ENCODE peak calls at places on chromosomes 12 and 14, in six cellular contexts. One of them, this sample, is unnamed. For H3K4me1, the result is how much of the 10 kb centered on the place peaks cover.

GRCh38 chr14:44701563-44702263 is 194.6 kb upstream of the FSCB start:
- DNase-seq in A549: no peak
- DNase-seq in uterus: no peak
- DNase-seq in testis: no peak
- DNase-seq in neural progenitor cell: peak
- DNase-seq in PC-3: peak
- DNase-seq in this sample: no peak

GRCh38 chr12:54370218-54370730 is 6.0 kb upstream of the GPR84 start:
- DNase-seq in A549: peak
- DNase-seq in uterus: peak
- DNase-seq in testis: peak
- DNase-seq in neural progenitor cell: peak
- DNase-seq in PC-3: peak
- DNase-seq in this sample: peak

GRCh38 chr14:58353516-58354299 is 42.0 kb upstream of the TOMM20L start:
- DNase-seq in A549: no peak
- DNase-seq in uterus: no peak
- DNase-seq in testis: no peak
- DNase-seq in neural progenitor cell: no peak
- DNase-seq in PC-3: no peak
- DNase-seq in this sample: peak

GRCh38 chr14:55084648-55085441 is 33.4 kb downstream of the MAPK1IP1L start:
- DNase-seq in A549: no peak
- DNase-seq in uterus: no peak
- DNase-seq in testis: no peak
- DNase-seq in neural progenitor cell: no peak
- DNase-seq in PC-3: no peak
- DNase-seq in this sample: peak

GRCh38 chr14:106185837-106186233 is 659.5 kb downstream of the TMEM121 start:
- DNase-seq in A549: no peak
- DNase-seq in uterus: no peak
- DNase-seq in testis: no peak
- DNase-seq in neural progenitor cell: no peak
- DNase-seq in PC-3: no peak
- DNase-seq in this sample: peak

GRCh38 chr12:91616401-91616800 is 433.8 kb upstream of the DCN start:
- DNase-seq in A549: no peak
- DNase-seq in uterus: no peak
- DNase-seq in testis: no peak
- DNase-seq in neural progenitor cell: no peak
- DNase-seq in PC-3: no peak
- DNase-seq in this sample: no peak

GRCh38 chr12:2355604-2356003 is 302.8 kb downstream of the CACNA1C start:
- DNase-seq in A549: no peak
- DNase-seq in uterus: no peak
- DNase-seq in testis: no peak
- DNase-seq in neural progenitor cell: no peak
- DNase-seq in PC-3: no peak
- DNase-seq in this sample: no peak

GRCh38 chr12:129607756-129608155 is 296.1 kb downstream of the TMEM132D start:
- DNase-seq in A549: no peak
- DNase-seq in uterus: no peak
- DNase-seq in testis: no peak
- DNase-seq in neural progenitor cell: no peak
- DNase-seq in PC-3: no peak
- DNase-seq in this sample: no peak

GRCh38 chr12:72729451-72730010 is 457.4 kb downstream of the TRHDE start:
- DNase-seq in A549: no peak
- DNase-seq in uterus: no peak
- DNase-seq in testis: no peak
- DNase-seq in neural progenitor cell: no peak
- DNase-seq in PC-3: no peak
- DNase-seq in this sample: no peak

GRCh38 chr14:95040723-95041476 is 116.4 kb downstream of the DICER1 start:
- DNase-seq in A549: no peak
- DNase-seq in uterus: peak
- DNase-seq in testis: no peak
- DNase-seq in neural progenitor cell: no peak
- DNase-seq in PC-3: no peak
- DNase-seq in this sample: no peak

GRCh38 chr12:125267114-125267513 is 201.9 kb downstream of the AACS start:
- DNase-seq in A549: no peak
- DNase-seq in uterus: no peak
- DNase-seq in testis: no peak
- DNase-seq in neural progenitor cell: no peak
- DNase-seq in PC-3: peak
- DNase-seq in this sample: no peak

GRCh38 chr12:50283924-50284236 is 560 bp upstream of the LIMA1 start:
- DNase-seq in A549: no peak
- DNase-seq in uterus: no peak
- DNase-seq in testis: no peak
- DNase-seq in neural progenitor cell: no peak
- DNase-seq in PC-3: no peak
- DNase-seq in this sample: no peak

GRCh38 chr12:132315951-132316350 is 13.4 kb downstream of the GALNT9 start:
- DNase-seq in A549: no peak
- DNase-seq in uterus: no peak
- DNase-seq in testis: no peak
- DNase-seq in neural progenitor cell: no peak
- DNase-seq in PC-3: no peak
- DNase-seq in this sample: no peak

GRCh38 chr12:32051511-32052299 is 54.9 kb upstream of the BICD1 start:
- DNase-seq in A549: peak
- DNase-seq in uterus: no peak
- DNase-seq in testis: no peak
- DNase-seq in neural progenitor cell: no peak
- DNase-seq in PC-3: peak
- DNase-seq in this sample: no peak

GRCh38 chr14:91835920-91836843 is 31.2 kb downstream of the TC2N start:
- DNase-seq in A549: peak
- DNase-seq in uterus: peak
- DNase-seq in testis: peak
- DNase-seq in neural progenitor cell: peak
- DNase-seq in PC-3: peak
- DNase-seq in this sample: peak

GRCh38 chr12:132065609-132066344 is 78.3 kb downstream of the DDX51 start:
- DNase-seq in A549: no peak
- DNase-seq in uterus: no peak
- DNase-seq in testis: no peak
- DNase-seq in neural progenitor cell: no peak
- DNase-seq in PC-3: no peak
- DNase-seq in this sample: no peak

GRCh38 chr12:12294215-12295005 is 27.6 kb upstream of the LRP6 start:
- DNase-seq in A549: no peak
- DNase-seq in uterus: peak
- DNase-seq in testis: no peak
- DNase-seq in neural progenitor cell: peak
- DNase-seq in PC-3: no peak
- DNase-seq in this sample: no peak

GRCh38 chr14:97218336-97218712 is 421.1 kb downstream of the VRK1 start:
- DNase-seq in A549: no peak
- DNase-seq in uterus: no peak
- DNase-seq in testis: no peak
- DNase-seq in neural progenitor cell: peak
- DNase-seq in PC-3: no peak
- DNase-seq in this sample: no peak

GRCh38 chr12:116196752-116197718 is 80.5 kb downstream of the MED13L start:
- DNase-seq in A549: no peak
- DNase-seq in uterus: no peak
- DNase-seq in testis: peak
- DNase-seq in neural progenitor cell: no peak
- DNase-seq in PC-3: no peak
- DNase-seq in this sample: peak

GRCh38 chr14:75025082-75025481 is 22.4 kb downstream of the EIF2B2 start:
- DNase-seq in A549: no peak
- DNase-seq in uterus: no peak
- DNase-seq in testis: no peak
- DNase-seq in neural progenitor cell: no peak
- DNase-seq in PC-3: peak
- DNase-seq in this sample: peak

GRCh38 chr14:68255697-68256178 is 436.2 kb downstream of the RAD51B start:
- DNase-seq in A549: no peak
- DNase-seq in uterus: no peak
- DNase-seq in testis: no peak
- DNase-seq in neural progenitor cell: no peak
- DNase-seq in PC-3: peak
- DNase-seq in this sample: no peak

GRCh38 chr12:103884316-103884715 is 43.3 kb upstream of the NT5DC3 start:
- DNase-seq in A549: no peak
- DNase-seq in uterus: no peak
- DNase-seq in testis: peak
- DNase-seq in neural progenitor cell: peak
- DNase-seq in PC-3: peak
- DNase-seq in this sample: no peak

GRCh38 chr14:50967104-50967503 is 22.8 kb upstream of the PYGL start:
- DNase-seq in A549: no peak
- DNase-seq in uterus: no peak
- DNase-seq in testis: no peak
- DNase-seq in neural progenitor cell: no peak
- DNase-seq in PC-3: no peak
- DNase-seq in this sample: no peak

GRCh38 chr12:152440-152839 is 61.5 kb downstream of the SLC6A12 start:
- DNase-seq in A549: no peak
- DNase-seq in uterus: no peak
- DNase-seq in testis: no peak
- DNase-seq in neural progenitor cell: no peak
- DNase-seq in PC-3: no peak
- DNase-seq in this sample: peak

GRCh38 chr14:94177806-94178205 is 3.7 kb downstream of the PPP4R4 start:
- DNase-seq in A549: no peak
- DNase-seq in uterus: no peak
- DNase-seq in testis: no peak
- DNase-seq in neural progenitor cell: peak
- DNase-seq in PC-3: peak
- DNase-seq in this sample: no peak

GRCh38 chr14:79369359-79370332 is 841.7 kb downstream of the DIO2 start:
- DNase-seq in A549: peak
- DNase-seq in uterus: peak
- DNase-seq in testis: no peak
- DNase-seq in neural progenitor cell: no peak
- DNase-seq in PC-3: peak
- DNase-seq in this sample: no peak

GRCh38 chr14:64220466-64220865 is 73.7 kb downstream of the ESR2 start:
- DNase-seq in A549: no peak
- DNase-seq in uterus: peak
- DNase-seq in testis: peak
- DNase-seq in neural progenitor cell: no peak
- DNase-seq in PC-3: no peak
- DNase-seq in this sample: no peak

GRCh38 chr12:3190101-3190500 is 112.9 kb downstream of the TSPAN9 start:
- DNase-seq in A549: no peak
- DNase-seq in uterus: no peak
- DNase-seq in testis: no peak
- DNase-seq in neural progenitor cell: no peak
- DNase-seq in PC-3: no peak
- DNase-seq in this sample: peak

GRCh38 chr14:104235686-104236085 is 97.3 kb downstream of the KIF26A start:
- DNase-seq in A549: no peak
- DNase-seq in uterus: peak
- DNase-seq in testis: no peak
- DNase-seq in neural progenitor cell: no peak
- DNase-seq in PC-3: no peak
- DNase-seq in this sample: no peak

DNA sequence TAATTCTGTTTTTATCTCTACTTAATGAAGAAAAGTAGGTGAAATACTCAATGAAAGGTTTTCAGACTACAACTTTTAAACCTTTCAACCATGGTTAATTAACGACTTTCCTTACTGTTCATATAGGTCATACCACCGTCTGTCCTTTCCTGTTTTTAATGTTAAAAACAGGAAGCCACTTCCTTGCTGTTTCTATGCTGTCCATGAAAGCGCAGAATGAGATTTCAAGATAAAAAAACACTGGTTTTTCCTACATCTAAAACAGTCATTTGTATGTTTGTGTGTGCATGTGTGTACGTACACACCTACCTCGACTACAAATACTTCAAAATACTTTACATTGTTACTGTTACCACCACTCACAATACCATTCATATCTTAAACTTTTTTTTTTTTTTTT is 27.3 kb downstream of the SPTLC2 start:
- DNase-seq in A549: no peak
- DNase-seq in uterus: no peak
- DNase-seq in testis: no peak
- DNase-seq in neural progenitor cell: no peak
- DNase-seq in PC-3: no peak
- DNase-seq in this sample: no peak
- H3K4me1 ChIP-seq in A549: under half
- H3K4me1 ChIP-seq in uterus: under half
- H3K4me1 ChIP-seq in testis: under half
- H3K4me1 ChIP-seq in neural progenitor cell: under half
- H3K4me1 ChIP-seq in PC-3: under half
- H3K4me1 ChIP-seq in this sample: under half

GRCh38 chr12:56687225-56688128 is 607 bp downstream of the PTGES3 start:
- DNase-seq in A549: peak
- DNase-seq in uterus: peak
- DNase-seq in testis: peak
- DNase-seq in neural progenitor cell: peak
- DNase-seq in PC-3: peak
- DNase-seq in this sample: peak
- H3K4me1 ChIP-seq in A549: under half
- H3K4me1 ChIP-seq in uterus: under half
- H3K4me1 ChIP-seq in testis: under half
- H3K4me1 ChIP-seq in neural progenitor cell: under half
- H3K4me1 ChIP-seq in PC-3: under half
- H3K4me1 ChIP-seq in this sample: under half

GRCh38 chr12:114740448-114740847 is 56.5 kb upstream of the TBX3 start:
- DNase-seq in A549: no peak
- DNase-seq in uterus: no peak
- DNase-seq in testis: no peak
- DNase-seq in neural progenitor cell: no peak
- DNase-seq in PC-3: no peak
- DNase-seq in this sample: no peak
- H3K4me1 ChIP-seq in A549: under half
- H3K4me1 ChIP-seq in uterus: under half
- H3K4me1 ChIP-seq in testis: under half
- H3K4me1 ChIP-seq in neural progenitor cell: under half
- H3K4me1 ChIP-seq in PC-3: under half
- H3K4me1 ChIP-seq in this sample: under half

DNA sequence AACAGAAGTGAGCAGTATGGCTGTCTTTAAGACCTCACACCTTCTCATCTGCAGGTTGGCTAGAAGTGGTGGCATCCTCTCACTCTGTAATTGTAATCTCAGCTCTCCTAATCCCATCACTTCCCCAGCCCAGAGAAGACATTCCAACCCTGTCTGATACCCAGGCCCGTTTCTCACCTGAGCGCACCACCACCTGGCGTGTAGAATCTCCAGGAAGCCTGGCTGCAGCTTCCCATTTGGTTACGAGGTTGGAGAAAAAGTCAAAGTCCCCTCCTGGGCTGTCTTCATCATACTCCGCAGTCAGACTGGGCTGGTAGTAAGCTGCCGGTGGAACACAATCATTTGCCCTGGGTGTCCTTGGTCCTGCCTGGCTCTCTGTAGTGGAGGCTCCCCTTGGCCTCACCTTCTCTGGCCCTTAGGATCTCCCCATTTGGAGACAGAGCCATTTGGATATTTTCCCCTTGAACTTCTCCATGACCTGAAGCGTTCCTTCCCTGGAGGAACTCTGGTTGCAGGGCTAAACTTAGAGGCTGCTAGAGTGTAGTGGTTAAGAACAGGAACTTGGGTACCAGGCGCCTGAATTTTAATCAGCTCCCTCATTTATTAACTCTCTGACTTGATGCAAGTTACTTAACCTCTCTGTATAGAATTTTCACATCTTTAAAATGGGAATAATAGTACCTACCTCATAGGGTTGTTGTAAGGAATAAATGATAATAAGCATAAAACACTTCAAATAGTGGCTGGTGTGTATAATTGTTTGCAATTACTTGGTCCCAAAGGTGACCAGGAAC is 1.8 kb downstream of the SDR39U1 start:
- DNase-seq in A549: no peak
- DNase-seq in uterus: no peak
- DNase-seq in testis: no peak
- DNase-seq in neural progenitor cell: no peak
- DNase-seq in PC-3: no peak
- DNase-seq in this sample: no peak
- H3K4me1 ChIP-seq in A549: under half
- H3K4me1 ChIP-seq in uterus: under half
- H3K4me1 ChIP-seq in testis: under half
- H3K4me1 ChIP-seq in neural progenitor cell: under half
- H3K4me1 ChIP-seq in PC-3: under half
- H3K4me1 ChIP-seq in this sample: under half